ENCODE peak calls at places on chromosomes 2 and 18, in ten cellular contexts. C is psoas muscle, H is hepatocyte, D is IMR-90, Z is ascending aorta, U is Peyer's patch, S is H1, E is K562, G is Panc1, N is heart left ventricle. B is an unnamed sample.
A peak's percentile ranks its signal among the peaks of the same experiment; 100 is the strongest.

GRCh38 chr2:85920810-85921545 is 32.2 kb upstream of the ST3GAL5 start:
- DNase-seq in C (no peak), H (peak; percentile 28), D (peak; percentile 32), Z (no peak), U (no peak), S (no peak), E (no peak), G (no peak), N (peak; percentile 68), B (no peak)

GRCh38 chr2:237122214-237122666 is 36.6 kb downstream of the COPS8 start:
- DNase-seq in C (peak; percentile 87), H (peak; percentile 83), D (peak; percentile 87), Z (no peak), U (no peak), S (peak; percentile 44), E (peak; percentile 42), G (peak; percentile 25), N (peak; percentile 83), B (no peak)

GRCh38 chr2:129759186-129760010 is 220.1 kb upstream of the RAB6C start:
- DNase-seq in C (no peak), H (no peak), D (no peak), Z (no peak), U (no peak), S (no peak), E (no peak), G (no peak), N (no peak), B (no peak)

GRCh38 chr2:176813526-176814179 is 398.9 kb upstream of the HNRNPA3 start:
- DNase-seq in C (no peak), H (peak; percentile 39), D (no peak), Z (no peak), U (no peak), S (no peak), E (no peak), G (no peak), N (no peak), B (no peak)

GRCh38 chr2:203873461-203873860 is 5.9 kb downstream of the CTLA4 start:
- DNase-seq in C (no peak), H (no peak), D (no peak), Z (no peak), U (no peak), S (no peak), E (no peak), G (no peak), N (no peak), B (no peak)

GRCh38 chr18:46621871-46622270 is 35.1 kb downstream of the LOXHD1 start:
- DNase-seq in C (no peak), H (no peak), D (no peak), Z (no peak), U (no peak), S (no peak), E (no peak), G (no peak), N (no peak), B (no peak)

GRCh38 chr18:77148289-77148688 is 15.7 kb upstream of the MBP start:
- DNase-seq in C (no peak), H (no peak), D (no peak), Z (no peak), U (no peak), S (no peak), E (no peak), G (no peak), N (no peak), B (no peak)

GRCh38 chr2:137237055-137237454 is 471.7 kb downstream of the THSD7B start:
- DNase-seq in C (no peak), H (no peak), D (no peak), Z (no peak), U (no peak), S (no peak), E (no peak), G (no peak), N (no peak), B (no peak)

GRCh38 chr2:112047537-112048235 is 7.4 kb upstream of the TMEM87B start:
- DNase-seq in C (no peak), H (no peak), D (no peak), Z (no peak), U (no peak), S (no peak), E (no peak), G (no peak), N (no peak), B (no peak)

GRCh38 chr2:112048887-112049286 is 6.2 kb upstream of the TMEM87B start:
- DNase-seq in C (no peak), H (peak; percentile 60), D (peak; percentile 74), Z (no peak), U (no peak), S (no peak), E (peak; percentile 27), G (peak; percentile 54), N (no peak), B (no peak)

GRCh38 chr2:112045446-112046014 is 9.5 kb upstream of the TMEM87B start:
- DNase-seq in C (no peak), H (no peak), D (no peak), Z (no peak), U (no peak), S (no peak), E (no peak), G (no peak), N (no peak), B (no peak)

GRCh38 chr2:112050311-112050710 is 4.8 kb upstream of the TMEM87B start:
- DNase-seq in C (no peak), H (peak; percentile 30), D (no peak), Z (no peak), U (no peak), S (no peak), E (no peak), G (no peak), N (no peak), B (no peak)

GRCh38 chr2:112048236-112048592 is 6.9 kb upstream of the TMEM87B start:
- DNase-seq in C (no peak), H (no peak), D (no peak), Z (no peak), U (no peak), S (no peak), E (no peak), G (no peak), N (no peak), B (no peak)
- H3K9me3 ChIP-seq in C (peaks cover 9% of the 10 kb centered on the region), H (peaks cover 7% of the 10 kb centered on the region), D (peaks cover 14% of the 10 kb centered on the region), Z (peaks cover 14% of the 10 kb centered on the region), U (no peaks in the 10 kb centered on the region), S (peaks cover 7% of the 10 kb centered on the region), E (no peaks in the 10 kb centered on the region), G (peaks cover 4% of the 10 kb centered on the region), N (no peaks in the 10 kb centered on the region), B (peaks cover 8% of the 10 kb centered on the region)

GRCh38 chr2:113187771-113188170 is 14.0 kb downstream of the PSD4 start:
- DNase-seq in C (no peak), H (no peak), D (no peak), Z (no peak), U (no peak), S (no peak), E (no peak), G (no peak), N (no peak), B (no peak)

GRCh38 chr2:113197347-113198047 is 23.7 kb downstream of the PSD4 start:
- DNase-seq in C (no peak), H (no peak), D (no peak), Z (no peak), U (no peak), S (no peak), E (no peak), G (no peak), N (no peak), B (no peak)

GRCh38 chr2:113195923-113196501 is 22.2 kb downstream of the PSD4 start:
- DNase-seq in C (no peak), H (no peak), D (no peak), Z (no peak), U (no peak), S (no peak), E (no peak), G (no peak), N (no peak), B (no peak)

GRCh38 chr2:113196839-113197238 is 23.1 kb downstream of the PSD4 start:
- DNase-seq in C (no peak), H (no peak), D (no peak), Z (no peak), U (no peak), S (no peak), E (no peak), G (no peak), N (no peak), B (no peak)

DNA sequence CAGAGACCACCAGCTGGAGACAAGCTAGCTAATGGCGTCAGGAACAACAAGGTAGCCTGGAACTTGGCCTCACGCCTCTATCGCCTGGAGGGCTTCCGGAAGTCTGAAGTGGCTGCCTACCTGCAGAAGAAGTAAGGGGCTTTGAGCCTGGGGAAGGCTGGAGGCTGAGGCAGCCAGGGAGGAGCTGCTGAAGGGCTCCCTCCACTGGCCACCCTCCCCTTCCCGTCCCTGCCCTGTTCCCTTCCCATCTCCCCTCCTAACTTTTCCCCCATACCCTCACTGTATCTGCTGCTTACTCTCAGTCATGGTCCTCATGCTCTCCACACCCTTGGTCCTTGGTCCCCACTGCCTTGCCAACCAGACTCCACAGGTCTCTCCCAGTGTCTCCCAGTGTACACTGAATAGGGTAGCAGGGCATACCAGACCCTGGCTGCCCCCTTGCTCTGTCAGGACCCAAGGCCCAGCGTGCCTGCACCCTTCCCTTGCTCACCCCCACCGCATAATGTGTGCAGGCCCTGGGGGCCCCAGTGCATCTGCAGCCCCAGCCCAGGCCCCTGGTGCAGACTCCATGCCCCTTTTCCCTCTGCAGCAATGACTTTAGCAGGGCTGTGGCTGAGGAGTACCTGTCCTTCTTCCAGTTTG is 18.8 kb downstream of the PSD4 start:
- DNase-seq in C (no peak), H (no peak), D (no peak), Z (no peak), U (no peak), S (no peak), E (no peak), G (no peak), N (no peak), B (no peak)
- TF ChIP-seq CTCF in C (no peak), H (peak; percentile 5), D (no peak), Z (no peak), U (peak; percentile 9), S (peak; percentile 64), E (peak; percentile 22), G (no peak), N (no peak), B (no peak)

GRCh38 chr2:43943809-43944452 is 51.9 kb downstream of the LRPPRC start:
- DNase-seq in C (no peak), H (no peak), D (peak; percentile 8), Z (no peak), U (no peak), S (no peak), E (no peak), G (no peak), N (no peak), B (no peak)

GRCh38 chr2:43945439-43945838 is 50.4 kb downstream of the LRPPRC start:
- DNase-seq in C (no peak), H (no peak), D (no peak), Z (no peak), U (no peak), S (no peak), E (no peak), G (no peak), N (no peak), B (no peak)

GRCh38 chr2:43943323-43943722 is 52.5 kb downstream of the LRPPRC start:
- DNase-seq in C (no peak), H (no peak), D (no peak), Z (no peak), U (no peak), S (no peak), E (no peak), G (no peak), N (no peak), B (no peak)

GRCh38 chr2:43942881-43943280 is 52.9 kb downstream of the LRPPRC start:
- DNase-seq in C (no peak), H (no peak), D (no peak), Z (no peak), U (no peak), S (no peak), E (no peak), G (no peak), N (no peak), B (no peak)

GRCh38 chr2:43944915-43945314 is 50.9 kb downstream of the LRPPRC start:
- DNase-seq in C (no peak), H (no peak), D (no peak), Z (no peak), U (no peak), S (no peak), E (no peak), G (no peak), N (no peak), B (no peak)
- H3K27ac ChIP-seq in C (no peak overlapping the region), H (no peak overlapping the region), D (no peak overlapping the region), Z (no peak overlapping the region), U (no peak overlapping the region), S (no peak overlapping the region), E (no peak overlapping the region), G (peak overlapping the region; percentile 74), N (no peak overlapping the region), B (no peak overlapping the region)

DNA sequence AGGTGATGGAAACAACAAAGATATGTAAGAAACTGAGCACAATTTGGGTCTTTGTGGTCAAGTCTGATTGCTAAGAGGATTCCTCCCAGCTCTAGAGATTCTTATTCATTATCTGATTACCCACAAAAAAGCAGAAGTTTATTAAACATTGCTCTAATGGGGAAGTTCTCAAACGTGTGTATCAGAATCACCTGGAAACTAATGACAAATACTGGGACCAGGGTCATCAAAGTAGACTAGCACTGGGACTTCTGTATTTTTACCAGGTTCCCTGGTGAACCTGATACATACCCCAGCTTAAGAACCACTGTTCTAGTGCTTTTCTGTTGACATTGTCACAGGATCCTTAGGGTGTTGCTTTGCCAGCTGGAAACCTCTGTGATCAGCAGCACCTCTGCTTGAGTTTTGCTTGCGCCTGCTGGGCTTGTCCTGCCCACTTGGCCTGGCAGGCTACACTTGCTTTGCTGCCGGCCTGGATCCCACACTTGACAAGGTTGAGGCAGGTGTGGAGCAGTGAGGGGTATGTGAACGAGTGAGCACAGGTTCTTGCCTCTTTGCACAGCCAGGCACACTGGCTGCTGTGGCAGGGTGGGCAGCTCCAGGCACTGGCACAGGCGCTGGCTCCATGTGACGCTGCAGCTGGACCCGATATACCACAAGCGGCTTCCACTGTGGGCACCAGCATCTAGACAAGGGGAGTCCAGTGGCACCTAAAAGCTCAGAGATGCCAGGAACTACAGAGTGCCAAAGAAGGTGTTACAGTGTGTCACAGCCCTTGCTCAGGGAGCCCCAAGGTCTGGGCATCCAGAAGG is 6.2 kb upstream of the GORASP2 start:
- DNase-seq in C (no peak), H (no peak), D (no peak), Z (no peak), U (no peak), S (no peak), E (no peak), G (no peak), N (no peak), B (no peak)
- H3K9me3 ChIP-seq in C (peaks cover 4% of the 10 kb centered on the region), H (no peaks in the 10 kb centered on the region), D (peaks cover 9% of the 10 kb centered on the region), Z (no peaks in the 10 kb centered on the region), U (no peaks in the 10 kb centered on the region), S (peaks cover 8% of the 10 kb centered on the region), E (peaks cover 19% of the 10 kb centered on the region), G (peaks cover 26% of the 10 kb centered on the region), N (no peaks in the 10 kb centered on the region), B (no peaks in the 10 kb centered on the region)

B was measured in thoracic aorta.